ENCODE peak calls at places on chromosomes 13 and 19, in five cellular contexts. One of them, this sample, is unnamed.

GRCh38 chr19:5687360-5688198 is 2.5 kb upstream of the RPL36 start:
- DNase-seq in NCI-H510A: no peak
- DNase-seq in epithelial cell of esophagus: no peak
- DNase-seq in amniotic stem cell: no peak
- DNase-seq in lung microvascular endothelial cell: no peak
- DNase-seq in this sample: no peak

GRCh38 chr19:32223595-32224370 is 121.6 kb upstream of the ZNF507 start:
- DNase-seq in amniotic stem cell: no peak
- DNase-seq in lung microvascular endothelial cell: no peak
- DNase-seq in epithelial cell of esophagus: no peak
- DNase-seq in NCI-H510A: no peak
- DNase-seq in this sample: no peak

GRCh38 chr13:51760592-51760991 is 43.4 kb downstream of the DHRS12 start:
- DNase-seq in NCI-H510A: no peak
- DNase-seq in lung microvascular endothelial cell: no peak
- DNase-seq in epithelial cell of esophagus: no peak
- DNase-seq in amniotic stem cell: no peak
- DNase-seq in this sample: no peak

GRCh38 chr13:52949744-52950143 is 78.9 kb upstream of the OLFM4 start:
- DNase-seq in epithelial cell of esophagus: no peak
- DNase-seq in lung microvascular endothelial cell: no peak
- DNase-seq in amniotic stem cell: no peak
- DNase-seq in NCI-H510A: no peak
- DNase-seq in this sample: no peak

GRCh38 chr19:4976412-4977298 is 7.7 kb downstream of the KDM4B start:
- DNase-seq in epithelial cell of esophagus: peak; percentile 93
- DNase-seq in amniotic stem cell: no peak
- DNase-seq in NCI-H510A: no peak
- DNase-seq in lung microvascular endothelial cell: peak; percentile 96
- DNase-seq in this sample: peak; percentile 32

GRCh38 chr19:4811328-4812131 is 20.0 kb downstream of the TICAM1 start:
- DNase-seq in NCI-H510A: peak; percentile 45
- DNase-seq in amniotic stem cell: no peak
- DNase-seq in epithelial cell of esophagus: peak; percentile 69
- DNase-seq in lung microvascular endothelial cell: peak; percentile 75
- DNase-seq in this sample: peak; percentile 72

GRCh38 chr13:24005711-24006281 is 108.5 kb upstream of the C1QTNF9B start:
- DNase-seq in lung microvascular endothelial cell: no peak
- DNase-seq in epithelial cell of esophagus: no peak
- DNase-seq in NCI-H510A: no peak
- DNase-seq in amniotic stem cell: no peak
- DNase-seq in this sample: peak; percentile 40

GRCh38 chr19:44807652-44808462 is 1.0 kb upstream of the BCAM start:
- DNase-seq in amniotic stem cell: no peak
- DNase-seq in lung microvascular endothelial cell: peak; percentile 50
- DNase-seq in NCI-H510A: peak; percentile 60
- DNase-seq in epithelial cell of esophagus: peak; percentile 51
- DNase-seq in this sample: peak; percentile 57

GRCh38 chr19:34459614-34460013 is 21.9 kb upstream of the WTIP start:
- DNase-seq in NCI-H510A: peak; percentile 43
- DNase-seq in epithelial cell of esophagus: peak; percentile 31
- DNase-seq in amniotic stem cell: no peak
- DNase-seq in lung microvascular endothelial cell: no peak
- DNase-seq in this sample: no peak

GRCh38 chr13:51687928-51688714 is 103.9 kb downstream of the WDFY2 start:
- DNase-seq in NCI-H510A: no peak
- DNase-seq in lung microvascular endothelial cell: no peak
- DNase-seq in amniotic stem cell: no peak
- DNase-seq in epithelial cell of esophagus: no peak
- DNase-seq in this sample: no peak

GRCh38 chr19:48391100-48392005 is at the start of gene KDELR1:
- DNase-seq in epithelial cell of esophagus: peak; percentile 73
- DNase-seq in NCI-H510A: peak; percentile 23
- DNase-seq in amniotic stem cell: no peak
- DNase-seq in lung microvascular endothelial cell: peak; percentile 75
- DNase-seq in this sample: peak; percentile 64

GRCh38 chr13:99314640-99315176 is 7.5 kb upstream of the GPR183 start:
- DNase-seq in lung microvascular endothelial cell: peak; percentile 96
- DNase-seq in epithelial cell of esophagus: no peak
- DNase-seq in NCI-H510A: no peak
- DNase-seq in amniotic stem cell: no peak
- DNase-seq in this sample: no peak

GRCh38 chr19:16376649-16377048 is 52.0 kb downstream of the KLF2 start:
- DNase-seq in epithelial cell of esophagus: no peak
- DNase-seq in amniotic stem cell: no peak
- DNase-seq in NCI-H510A: no peak
- DNase-seq in lung microvascular endothelial cell: no peak
- DNase-seq in this sample: peak; percentile 17

GRCh38 chr13:73984949-73985691 is 149.1 kb downstream of the KLF12 start:
- DNase-seq in NCI-H510A: no peak
- DNase-seq in amniotic stem cell: no peak
- DNase-seq in epithelial cell of esophagus: no peak
- DNase-seq in lung microvascular endothelial cell: no peak
- DNase-seq in this sample: no peak

GRCh38 chr13:97018029-97018819 is 23.9 kb upstream of the OXGR1 start:
- DNase-seq in NCI-H510A: peak; percentile 15
- DNase-seq in epithelial cell of esophagus: peak; percentile 64
- DNase-seq in amniotic stem cell: no peak
- DNase-seq in lung microvascular endothelial cell: peak; percentile 67
- DNase-seq in this sample: peak; percentile 74

GRCh38 chr13:79432992-79433391 is 26.9 kb upstream of the RBM26 start:
- DNase-seq in amniotic stem cell: no peak
- DNase-seq in epithelial cell of esophagus: no peak
- DNase-seq in lung microvascular endothelial cell: no peak
- DNase-seq in NCI-H510A: no peak
- DNase-seq in this sample: no peak

GRCh38 chr19:52716578-52716977 is 18.3 kb downstream of the ZNF611 start:
- DNase-seq in epithelial cell of esophagus: no peak
- DNase-seq in amniotic stem cell: no peak
- DNase-seq in NCI-H510A: no peak
- DNase-seq in lung microvascular endothelial cell: no peak
- DNase-seq in this sample: no peak

GRCh38 chr13:106475852-106476251 is 59.6 kb downstream of the EFNB2 start:
- DNase-seq in NCI-H510A: no peak
- DNase-seq in epithelial cell of esophagus: no peak
- DNase-seq in amniotic stem cell: no peak
- DNase-seq in lung microvascular endothelial cell: no peak
- DNase-seq in this sample: no peak

GRCh38 chr19:9991425-9992191 is 18.7 kb downstream of the COL5A3 start:
- DNase-seq in lung microvascular endothelial cell: no peak
- DNase-seq in epithelial cell of esophagus: no peak
- DNase-seq in NCI-H510A: no peak
- DNase-seq in amniotic stem cell: no peak
- DNase-seq in this sample: no peak

This sample was measured in SK-MEL-5.